ENCODE peak calls at places on chromosomes 7 and 10, in four cellular contexts. F is K562, V is HepG2, H is GM12878. M is an unnamed sample.

GRCh38 chr10:75408911-75409885 is 7.6 kb upstream of the ZNF503 start:
- DNase-seq in H (no peak), F (peak), V (no peak), M (peak)

GRCh38 chr10:78806805-78807221 is 262.0 kb upstream of the ZMIZ1 start:
- DNase-seq in F (no peak), V (no peak), H (no peak), M (no peak)

GRCh38 chr7:76142861-76143260 is 58.8 kb upstream of the SRRM3 start:
- DNase-seq in V (no peak), F (peak), H (no peak), M (no peak)

GRCh38 chr10:43131906-43132305 is 6.3 kb upstream of the CSGALNACT2 start:
- DNase-seq in H (no peak), F (peak), V (no peak), M (no peak)

GRCh38 chr10:102815790-102816549 is 21.2 kb downstream of the CYP17A1 start:
- DNase-seq in H (no peak), V (no peak), F (no peak), M (no peak)

GRCh38 chr7:124429923-124430322 is 335.7 kb downstream of the GPR37 start:
- DNase-seq in F (no peak), H (no peak), V (no peak), M (no peak)

GRCh38 chr10:1504940-1505339 is 232.4 kb downstream of the ADARB2 start:
- DNase-seq in H (no peak), V (no peak), F (no peak), M (no peak)

GRCh38 chr10:130127612-130128607 is 8.3 kb upstream of the GLRX3 start:
- DNase-seq in F (peak), V (peak), H (peak), M (peak)

GRCh38 chr7:1192171-1192676 is 32.2 kb upstream of the ZFAND2A start:
- DNase-seq in H (no peak), V (no peak), F (no peak), M (no peak)

GRCh38 chr10:11511325-11511724 is 100.1 kb downstream of the USP6NL start:
- DNase-seq in V (no peak), H (no peak), F (no peak), M (no peak)

GRCh38 chr10:30171601-30172000 is 112.2 kb upstream of the JCAD start:
- DNase-seq in H (no peak), F (no peak), V (no peak), M (no peak)

GRCh38 chr7:157278791-157279678 is 57.8 kb upstream of the DNAJB6 start:
- DNase-seq in V (no peak), H (no peak), F (peak), M (peak)

GRCh38 chr7:94510582-94511456 is 1.2 kb downstream of the CASD1 start:
- DNase-seq in V (peak), H (no peak), F (no peak), M (peak)

GRCh38 chr10:29409241-29410051 is 120.6 kb downstream of the LYZL1 start:
- DNase-seq in H (no peak), F (peak), V (peak), M (no peak)

GRCh38 chr10:6120691-6121090 is 31.9 kb downstream of the RBM17 start:
- DNase-seq in F (no peak), V (no peak), H (no peak), M (no peak)

GRCh38 chr7:41116817-41117216 is 586.1 kb downstream of the INHBA start:
- DNase-seq in H (no peak), V (no peak), F (no peak), M (no peak)

GRCh38 chr10:25176421-25176968 is 1.7 kb downstream of the GPR158 start:
- DNase-seq in F (no peak), V (no peak), H (no peak), M (peak)

GRCh38 chr7:106178593-106179134 is 66.6 kb upstream of the SYPL1 start:
- DNase-seq in H (no peak), F (no peak), V (peak), M (no peak)

GRCh38 chr10:119494224-119495060 is 48.1 kb downstream of the RGS10 start:
- DNase-seq in F (no peak), V (no peak), H (no peak), M (no peak)

GRCh38 chr10:125721035-125721434 is 1.5 kb downstream of the EDRF1 start:
- DNase-seq in F (no peak), H (peak), V (no peak), M (no peak)

GRCh38 chr7:45077579-45077978 is 11.2 kb downstream of the NACAD start:
- DNase-seq in F (no peak), H (no peak), V (no peak), M (no peak)

GRCh38 chr10:88297103-88297502 is 286.0 kb downstream of the RNLS start:
- DNase-seq in F (no peak), V (no peak), H (no peak), M (no peak)

GRCh38 chr7:1569016-1569415 is 816 bp downstream of the PSMG3 start:
- DNase-seq in H (no peak), F (peak), V (no peak), M (no peak)

GRCh38 chr7:116687801-116688201 is 15.8 kb downstream of the MET start:
- DNase-seq in H (no peak), F (no peak), V (peak), M (no peak)

GRCh38 chr10:112585052-112585451 is 138.0 kb downstream of the VTI1A start:
- DNase-seq in V (no peak), H (no peak), F (no peak), M (no peak)

GRCh38 chr7:19620470-19620869 is 88.4 kb downstream of the POLR1F start:
- DNase-seq in F (no peak), V (no peak), H (no peak), M (no peak)

GRCh38 chr10:112525215-112525614 is 78.2 kb downstream of the VTI1A start:
- DNase-seq in H (no peak), F (no peak), V (no peak), M (no peak)

GRCh38 chr10:113958631-113959382 is 84.9 kb upstream of the ADRB1 start:
- DNase-seq in F (no peak), V (peak), H (no peak), M (no peak)

GRCh38 chr10:109726473-109726872 is 196.8 kb downstream of the XPNPEP1 start:
- DNase-seq in F (no peak), V (no peak), H (no peak), M (no peak)

GRCh38 chr10:4686644-4686996 is 139.4 kb upstream of the AKR1E2 start:
- DNase-seq in H (no peak), F (no peak), V (peak), M (no peak)

GRCh38 chr10:103661951-103662405 is 168.5 kb downstream of the NEURL1 start:
- DNase-seq in V (no peak), F (no peak), H (no peak), M (no peak)

GRCh38 chr10:1152386-1153252 is 96.4 kb downstream of the WDR37 start:
- DNase-seq in F (no peak), V (no peak), H (no peak), M (no peak)

GRCh38 chr10:96913910-96914309 is 81.8 kb downstream of the LCOR start:
- DNase-seq in F (no peak), H (no peak), V (no peak), M (no peak)

DNA sequence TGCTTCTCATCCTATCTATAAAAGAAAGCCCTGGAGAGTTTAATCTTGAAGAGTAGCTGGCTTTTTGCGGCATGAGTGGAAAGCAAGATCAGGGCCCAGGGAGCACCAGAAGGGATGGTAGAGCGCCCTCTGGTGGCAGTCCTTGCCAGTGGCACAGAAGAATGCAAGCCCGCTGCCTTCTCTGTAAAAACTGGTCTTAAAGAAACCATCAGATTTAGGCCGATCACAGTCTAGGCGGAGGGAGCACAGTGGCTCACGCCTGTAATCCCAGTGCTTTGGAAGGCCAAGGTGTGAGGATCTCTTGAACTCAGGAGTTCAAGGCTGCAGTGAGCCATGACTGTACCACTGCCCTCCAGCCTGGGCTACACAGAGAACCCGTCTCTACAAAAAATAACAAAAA is 35.6 kb downstream of the CPN1 start:
- DNase-seq in F (peak), H (peak), V (peak), M (peak)
- TF ChIP-seq CTCF in F (peak), H (peak), V (peak), M (peak)

GRCh38 chr7:51078653-51079052 is 238.0 kb downstream of the COBL start:
- DNase-seq in F (no peak), V (no peak), H (no peak), M (no peak)

GRCh38 chr7:51080622-51081269 is 235.9 kb downstream of the COBL start:
- DNase-seq in F (no peak), V (no peak), H (no peak), M (peak)

GRCh38 chr7:51081270-51081890 is 235.2 kb downstream of the COBL start:
- DNase-seq in V (no peak), F (no peak), H (no peak), M (no peak)

GRCh38 chr7:51077951-51078350 is 238.7 kb downstream of the COBL start:
- DNase-seq in H (no peak), F (no peak), V (no peak), M (no peak)

DNA sequence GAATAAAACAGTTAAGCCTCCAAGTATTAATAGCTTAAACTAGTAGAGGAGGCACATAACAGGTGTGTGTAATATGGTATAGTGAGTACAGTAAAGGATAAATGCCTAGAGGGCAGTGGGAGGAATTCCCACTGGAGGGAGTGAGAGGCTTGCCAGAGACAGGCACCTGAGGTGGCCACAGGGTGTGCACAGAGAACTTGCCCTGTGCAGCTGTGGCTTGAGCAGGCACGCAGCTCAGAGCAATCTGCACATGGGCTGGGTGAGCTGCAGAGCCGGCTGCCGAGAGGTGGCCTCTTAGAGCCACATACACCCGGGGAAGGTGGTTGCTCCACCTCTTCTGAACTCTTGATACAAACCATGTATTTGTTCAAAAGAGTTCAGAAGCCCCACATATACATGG is 237.1 kb downstream of the COBL start:
- DNase-seq in F (no peak), V (no peak), H (no peak), M (no peak)
- TF ChIP-seq ETV6 in F (no peak), V (no peak), H (no peak), M (no peak)

DNA sequence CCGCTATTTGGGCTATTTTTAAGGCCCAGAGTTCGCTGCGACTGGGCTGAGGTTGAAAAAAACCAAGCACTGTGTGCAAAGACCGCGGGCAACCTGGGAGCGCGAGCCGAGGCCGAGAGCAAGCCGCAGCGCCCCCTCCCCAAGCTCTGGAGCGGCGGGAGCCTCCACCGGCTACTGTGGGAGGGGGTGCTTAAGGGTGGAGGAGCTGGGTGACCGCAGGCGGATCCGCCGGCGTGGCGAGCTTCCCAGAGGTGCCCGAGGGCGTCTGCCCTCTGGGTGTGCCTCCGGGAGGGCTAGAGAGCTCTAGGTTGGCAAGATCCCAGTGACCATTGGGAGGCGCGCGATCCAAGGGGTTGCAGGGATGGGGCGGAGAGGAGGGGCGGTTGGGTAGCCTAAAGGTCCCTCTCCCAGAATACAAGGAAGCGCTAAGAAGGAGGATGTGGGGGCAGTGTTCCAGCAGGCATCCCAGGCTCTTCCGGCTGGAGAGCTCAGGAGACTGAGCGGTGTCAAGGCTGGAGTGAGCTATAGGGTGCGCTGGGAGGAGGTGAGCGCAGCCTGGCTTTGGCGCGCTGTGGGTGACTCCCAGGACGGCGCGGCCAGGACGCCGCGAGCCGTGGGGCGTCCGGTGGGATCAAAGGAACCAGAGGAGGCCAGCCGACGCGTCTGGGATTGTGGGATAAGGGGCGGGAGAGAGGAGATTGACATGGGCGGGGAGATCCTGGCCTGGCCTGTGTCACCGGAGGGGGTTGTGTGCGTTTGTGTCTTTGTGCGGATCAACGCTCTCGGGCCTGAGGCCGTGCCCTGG is 8.0 kb downstream of the DLX5 start:
- DNase-seq in F (no peak), H (no peak), V (peak), M (peak)
- TF ChIP-seq CTCF in F (no peak), H (no peak), V (peak), M (no peak)

GRCh38 chr7:50206521-50207250 is 97.8 kb upstream of the IKZF1 start:
- DNase-seq in V (peak), H (no peak), F (no peak), M (no peak)

GRCh38 chr7:50204576-50204975 is 99.9 kb upstream of the IKZF1 start:
- DNase-seq in V (no peak), H (no peak), F (no peak), M (no peak)

GRCh38 chr7:50205011-50205410 is 99.5 kb upstream of the IKZF1 start:
- DNase-seq in V (no peak), F (no peak), H (no peak), M (peak)

GRCh38 chr7:50202052-50202555 is 102.4 kb upstream of the IKZF1 start:
- DNase-seq in V (peak), F (peak), H (no peak), M (no peak)

GRCh38 chr7:50203521-50203920 is 101.0 kb upstream of the IKZF1 start:
- DNase-seq in H (no peak), V (no peak), F (no peak), M (no peak)
- TF ChIP-seq ETV6 in H (no peak), V (no peak), F (no peak), M (no peak)

DNA sequence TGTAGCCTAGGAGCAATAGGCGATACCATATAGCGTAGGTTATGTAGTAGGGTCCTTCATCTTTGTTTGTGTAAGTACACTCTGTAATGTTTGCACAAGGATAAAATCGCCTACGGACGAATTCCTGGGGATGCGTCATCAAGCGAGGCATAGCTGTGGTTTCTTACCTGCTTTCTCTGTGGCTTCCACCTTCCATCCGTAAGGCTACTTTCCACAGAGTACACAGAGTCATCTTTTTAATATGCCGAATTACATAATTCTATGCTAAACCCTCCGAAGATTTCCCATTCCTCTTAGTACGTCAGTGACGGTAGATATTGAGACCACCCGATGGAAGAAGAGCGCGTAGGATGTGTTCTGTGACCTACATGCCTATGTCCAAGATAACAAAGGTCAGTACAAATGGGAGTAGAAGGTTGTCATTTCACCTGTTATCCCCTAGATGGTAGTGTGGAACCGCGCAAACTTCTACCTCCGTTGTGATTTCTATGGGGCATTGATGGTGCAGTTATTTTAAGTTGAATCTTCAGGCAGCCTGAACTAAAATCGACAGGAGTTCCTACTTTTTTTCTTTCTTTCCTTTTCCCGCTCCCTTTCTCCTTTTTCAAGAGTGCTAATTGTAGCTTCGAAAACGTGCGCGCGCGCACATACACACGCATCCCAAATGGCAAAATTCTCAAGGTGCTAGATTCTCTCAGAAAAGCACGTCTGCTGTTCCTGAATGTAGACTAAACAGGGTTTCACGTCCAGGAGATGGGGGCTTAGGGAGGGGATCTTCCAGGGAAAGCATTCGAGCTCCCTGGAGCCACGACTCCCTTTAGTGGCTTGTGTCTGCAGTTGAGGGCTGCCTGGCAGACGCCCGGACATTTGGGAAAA is 111.7 kb upstream of the MBL2 start:
- DNase-seq in H (peak), F (peak), V (peak), M (peak)
- TF ChIP-seq CTCF in H (peak), F (peak), V (peak), M (peak)

GRCh38 chr10:71927669-71928592 is 36.3 kb upstream of the CHST3 start:
- DNase-seq in F (no peak), V (peak), H (no peak), M (no peak)
- TF ChIP-seq ETV6 in F (no peak), V (no peak), H (no peak), M (no peak)

GRCh38 chr7:112213735-112214134 is 7.2 kb downstream of the ZNF277 start:
- DNase-seq in F (no peak), V (no peak), H (no peak), M (no peak)

GRCh38 chr7:112214268-112214667 is 7.8 kb downstream of the ZNF277 start:
- DNase-seq in V (no peak), H (no peak), F (no peak), M (no peak)

GRCh38 chr7:112215787-112216186 is 9.3 kb downstream of the ZNF277 start:
- DNase-seq in F (no peak), H (no peak), V (no peak), M (no peak)

GRCh38 chr7:112212516-112213036 is 6.1 kb downstream of the ZNF277 start:
- DNase-seq in H (no peak), F (no peak), V (no peak), M (no peak)

GRCh38 chr7:112214887-112215286 is 8.4 kb downstream of the ZNF277 start:
- DNase-seq in V (no peak), H (no peak), F (no peak), M (no peak)
- TF ChIP-seq CTCF in V (no peak), H (no peak), F (no peak), M (no peak)

M was measured in WTC11.